ENCODE peak calls at places on chromosomes 3 and 15, in five cellular contexts. X is heart left ventricle, S is H54, Y is H1, W is Peyer's patch. Q is an unnamed sample.

GRCh38 chr15:76566276-76566675 is 229.7 kb downstream of the ISL2 start:
- DNase-seq in S (no peak), Y (no peak), W (no peak), X (no peak), Q (no peak)

GRCh38 chr3:113557374-113557773 is 25.0 kb downstream of the SIDT1 start:
- DNase-seq in Y (no peak), X (no peak), S (no peak), W (no peak), Q (no peak)

GRCh38 chr3:189353988-189354735 is 182.4 kb downstream of the TPRG1 start:
- DNase-seq in W (no peak), X (no peak), S (no peak), Y (no peak), Q (no peak)

GRCh38 chr3:153111056-153111455 is 51.0 kb upstream of the RAP2B start:
- DNase-seq in W (no peak), Y (no peak), S (no peak), X (no peak), Q (no peak)

GRCh38 chr3:133487920-133488540 is 85.5 kb upstream of the CDV3 start:
- DNase-seq in X (no peak), W (peak; percentile 74), S (no peak), Y (no peak), Q (peak; percentile 45)

GRCh38 chr3:46349484-46350261 is 4.2 kb upstream of the CCR2 start:
- DNase-seq in Y (no peak), S (no peak), W (no peak), X (no peak), Q (no peak)

GRCh38 chr3:65907232-65908130 is 131.2 kb downstream of the MAGI1 start:
- DNase-seq in S (no peak), X (no peak), W (no peak), Y (no peak), Q (no peak)

GRCh38 chr3:88149146-88149515 is 628 bp upstream of the C3orf38 start:
- DNase-seq in Y (no peak), S (peak; percentile 6), W (no peak), X (no peak), Q (no peak)

GRCh38 chr3:194867270-194867983 is 181.7 kb downstream of the FAM43A start:
- DNase-seq in W (peak; percentile 61), Y (no peak), X (peak; percentile 61), S (no peak), Q (no peak)

GRCh38 chr3:113663324-113663750 is 33.1 kb downstream of the USF3 start:
- DNase-seq in W (no peak), S (no peak), X (no peak), Y (no peak), Q (no peak)

GRCh38 chr3:56921573-56922571 is 120.1 kb upstream of the ARHGEF3 start:
- DNase-seq in S (no peak), X (no peak), Y (no peak), W (no peak), Q (no peak)

GRCh38 chr3:115804722-115805121 is 181.4 kb downstream of the GAP43 start:
- DNase-seq in W (no peak), S (no peak), X (no peak), Y (no peak), Q (no peak)

GRCh38 chr3:60440869-60441268 is 810.4 kb downstream of the FHIT start:
- DNase-seq in Y (no peak), W (no peak), S (no peak), X (no peak), Q (no peak)

GRCh38 chr15:66480267-66480666 is 17.3 kb downstream of the SNAPC5 start:
- DNase-seq in X (no peak), W (no peak), Y (no peak), S (no peak), Q (no peak)

GRCh38 chr15:85282504-85283115 is 97.8 kb upstream of the AKAP13 start:
- DNase-seq in W (no peak), S (peak; percentile 53), X (no peak), Y (no peak), Q (no peak)

GRCh38 chr15:31216210-31216911 is 110.3 kb upstream of the KLF13 start:
- DNase-seq in S (peak; percentile 87), W (peak; percentile 96), Y (peak; percentile 67), X (peak; percentile 95), Q (peak; percentile 92)

GRCh38 chr15:31217067-31217466 is 109.6 kb upstream of the KLF13 start:
- DNase-seq in X (no peak), S (no peak), W (peak; percentile 7), Y (no peak), Q (no peak)

GRCh38 chr15:31214158-31214863 is 112.3 kb upstream of the KLF13 start:
- DNase-seq in Y (no peak), X (no peak), W (peak; percentile 44), S (no peak), Q (no peak)

GRCh38 chr15:31214864-31215489 is 111.7 kb upstream of the KLF13 start:
- DNase-seq in Y (no peak), X (peak; percentile 77), S (no peak), W (peak; percentile 55), Q (no peak)

DNA sequence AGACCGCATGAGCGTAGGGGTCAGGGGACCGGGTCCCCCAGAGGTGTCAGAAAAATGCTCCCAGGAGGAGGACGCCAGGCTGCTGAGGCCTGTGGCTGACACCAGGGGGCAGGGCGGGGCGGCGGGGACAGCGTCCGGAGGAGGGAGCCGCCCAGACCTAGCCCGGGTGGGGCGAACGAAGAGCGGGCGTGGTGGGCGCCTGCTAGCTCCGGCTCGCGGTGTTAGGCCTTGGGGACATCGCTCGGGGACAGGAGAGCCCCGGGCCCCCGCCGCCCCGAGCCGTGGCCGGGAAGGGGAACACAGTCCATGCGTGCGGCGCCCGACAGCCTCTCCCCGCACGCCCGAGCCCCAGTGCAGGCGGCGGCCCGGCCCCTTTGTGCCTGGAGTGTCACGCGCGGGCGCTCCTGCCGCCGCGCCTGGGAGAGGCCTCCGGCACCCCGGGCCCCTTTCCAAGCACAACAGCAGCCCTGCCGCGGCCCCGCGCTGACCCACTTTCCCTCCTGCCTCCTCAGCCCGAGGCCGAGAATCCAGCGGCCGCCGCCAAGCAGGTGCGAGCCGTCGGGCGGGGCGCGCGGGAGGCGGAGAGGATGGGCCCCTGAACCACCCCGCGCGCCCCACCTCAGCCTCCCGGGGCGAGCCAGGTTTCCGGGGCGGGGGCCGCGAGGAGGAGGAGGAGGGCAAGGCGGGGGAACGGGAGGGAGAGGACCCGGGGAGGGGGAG is 111.0 kb upstream of the KLF13 start:
- DNase-seq in X (peak; percentile 91), S (peak; percentile 79), W (peak; percentile 93), Y (peak; percentile 91), Q (peak; percentile 90)
- TF ChIP-seq POLR2A in X (no peak), S (no peak), W (peak; percentile 59), Y (no peak), Q (peak; percentile 51)

GRCh38 chr15:91022075-91022831 is at the start of gene VPS33B:
- DNase-seq in Y (peak; percentile 86), S (peak; percentile 50), X (peak; percentile 90), W (peak; percentile 95), Q (peak; percentile 87)
- TF ChIP-seq POLR2A in Y (peak; percentile 67), S (peak; percentile 60), X (no peak), W (no peak), Q (peak; percentile 77)

GRCh38 chr3:136994772-136995516 is 37.2 kb downstream of the IL20RB start:
- DNase-seq in X (peak; percentile 82), W (peak; percentile 87), S (no peak), Y (no peak), Q (no peak)
- TF ChIP-seq POLR2A in X (no peak), W (no peak), S (no peak), Y (no peak), Q (no peak)

DNA sequence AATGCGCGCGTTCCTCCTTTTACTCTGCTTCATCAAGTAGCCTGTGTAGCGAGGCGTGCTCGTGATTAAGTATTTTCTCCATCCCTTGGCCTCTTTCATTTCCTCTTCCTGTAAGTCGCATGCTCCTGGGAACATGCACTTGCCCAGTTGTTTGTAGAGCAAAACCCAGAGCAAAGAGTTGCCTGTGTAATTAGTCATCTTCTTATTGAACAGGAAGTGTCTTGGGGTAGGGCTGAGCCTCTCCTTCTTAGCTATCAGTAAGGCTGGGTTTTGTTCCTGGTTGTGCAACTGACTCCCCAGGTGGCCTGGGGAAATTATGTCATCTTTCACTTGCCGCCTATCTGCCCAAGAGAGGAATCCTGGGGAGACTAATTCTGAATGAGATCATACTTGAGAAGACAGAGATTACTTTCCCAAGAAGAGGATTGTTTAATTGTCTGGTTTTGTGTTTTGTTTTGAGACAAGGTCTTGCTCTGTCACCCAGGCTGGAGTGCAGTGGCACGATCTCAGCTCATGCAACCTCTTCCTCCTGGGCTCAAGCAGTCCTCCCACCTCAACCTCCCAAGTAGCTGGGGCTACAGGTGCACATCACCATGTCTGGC is 14.9 kb downstream of the LIPH start:
- DNase-seq in Y (no peak), W (peak; percentile 83), X (peak; percentile 56), S (peak; percentile 87), Q (no peak)
- TF ChIP-seq POLR2A in Y (no peak), W (no peak), X (no peak), S (no peak), Q (no peak)

Q was measured in erythroblast.